ENCODE peak calls at places on chromosomes 4 and X, in four cellular contexts. S, C, M and O are unnamed samples.

GRCh38 chrX:9847071-9847470 is 60.8 kb downstream of the SHROOM2 start:
- DNase-seq in M (no peak), S (peak), C (no peak), O (no peak)

GRCh38 chr4:98639523-98639922 is 18.9 kb downstream of the TSPAN5 start:
- DNase-seq in C (no peak), S (no peak), M (no peak), O (no peak)

GRCh38 chr4:158758703-158759102 is 10.1 kb upstream of the FNIP2 start:
- DNase-seq in C (no peak), S (no peak), M (no peak), O (no peak)

GRCh38 chrX:150635952-150636351 is 57.2 kb upstream of the MTMR1 start:
- DNase-seq in S (peak), M (no peak), C (peak), O (no peak)

GRCh38 chr4:110309686-110310085 is 111.3 kb upstream of the ELOVL6 start:
- DNase-seq in S (no peak), C (no peak), M (no peak), O (no peak)

GRCh38 chr4:177308842-177309524 is 691 bp upstream of the NEIL3 start:
- DNase-seq in S (no peak), C (no peak), M (no peak), O (no peak)

GRCh38 chrX:119784747-119785446 is 6.5 kb downstream of the RPL39 start:
- DNase-seq in M (no peak), S (peak), C (peak), O (no peak)

GRCh38 chr4:6169239-6169638 is 31.1 kb downstream of the JAKMIP1 start:
- DNase-seq in M (no peak), C (no peak), S (no peak), O (no peak)

GRCh38 chr4:81259151-81259550 is 44.1 kb upstream of the PRKG2 start:
- DNase-seq in S (no peak), C (no peak), M (no peak), O (no peak)

GRCh38 chr4:81257021-81257420 is 42.0 kb upstream of the PRKG2 start:
- DNase-seq in S (peak), M (no peak), C (no peak), O (no peak)

GRCh38 chr4:81257841-81258240 is 42.8 kb upstream of the PRKG2 start:
- DNase-seq in C (no peak), S (no peak), M (no peak), O (no peak)

GRCh38 chr4:81256059-81256635 is 41.1 kb upstream of the PRKG2 start:
- DNase-seq in S (no peak), M (no peak), C (no peak), O (no peak)

DNA sequence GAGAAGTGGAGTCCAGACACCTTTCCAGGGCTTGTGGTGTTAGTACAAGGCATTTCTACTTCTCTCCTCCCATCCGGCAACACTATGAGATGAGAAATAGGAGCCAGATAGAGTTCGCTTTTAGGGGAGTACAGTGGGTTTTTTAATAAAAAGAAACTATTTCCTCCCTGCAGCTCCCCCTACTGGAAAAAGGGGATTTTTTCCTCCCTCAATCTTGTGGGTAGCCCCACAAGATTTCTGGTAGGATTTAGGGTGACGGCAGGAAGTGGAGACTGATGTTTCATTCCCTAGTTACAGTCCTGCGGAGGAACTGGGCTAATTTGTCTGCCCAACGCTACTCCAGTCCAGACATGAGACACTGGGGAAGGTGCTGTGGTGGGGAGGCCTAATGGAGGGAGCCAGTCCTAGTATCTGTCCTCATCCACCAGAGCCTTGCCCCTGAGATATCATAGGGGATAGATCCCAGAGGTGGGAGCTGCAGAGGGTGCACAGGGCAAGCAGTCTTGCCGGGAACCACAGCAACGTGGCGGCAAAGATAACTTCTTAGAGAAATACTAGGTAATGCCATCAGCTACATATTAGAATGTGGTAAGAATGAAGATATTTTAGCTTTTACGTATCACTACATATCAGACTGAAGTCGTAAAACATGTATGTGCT is 45.6 kb upstream of the PRKG2 start:
- DNase-seq in M (no peak), C (no peak), S (peak), O (no peak)
- TF ChIP-seq CTCF in M (no peak), C (peak), S (peak), O (peak)

GRCh38 chrX:44542567-44543325 is at the start of gene FUNDC1:
- DNase-seq in C (peak), S (peak), M (peak), O (peak)
- TF ChIP-seq CTCF in C (peak), S (peak), M (no peak), O (peak)

GRCh38 chrX:74536142-74537010 is 78.0 kb downstream of the RLIM start:
- DNase-seq in C (peak), S (peak), M (peak), O (peak)
- TF ChIP-seq CTCF in C (no peak), S (peak), M (peak), O (peak)

GRCh38 chr4:56051710-56052075 is 102.9 kb downstream of the CEP135 start:
- DNase-seq in M (no peak), S (no peak), C (no peak), O (no peak)

GRCh38 chr4:56051049-56051709 is 102.4 kb downstream of the CEP135 start:
- DNase-seq in M (no peak), C (no peak), S (no peak), O (no peak)

GRCh38 chr4:56050584-56050983 is 101.8 kb downstream of the CEP135 start:
- DNase-seq in S (no peak), C (no peak), M (no peak), O (no peak)

GRCh38 chr4:56055027-56055976 is 106.6 kb downstream of the CEP135 start:
- DNase-seq in M (no peak), S (no peak), C (no peak), O (no peak)

DNA sequence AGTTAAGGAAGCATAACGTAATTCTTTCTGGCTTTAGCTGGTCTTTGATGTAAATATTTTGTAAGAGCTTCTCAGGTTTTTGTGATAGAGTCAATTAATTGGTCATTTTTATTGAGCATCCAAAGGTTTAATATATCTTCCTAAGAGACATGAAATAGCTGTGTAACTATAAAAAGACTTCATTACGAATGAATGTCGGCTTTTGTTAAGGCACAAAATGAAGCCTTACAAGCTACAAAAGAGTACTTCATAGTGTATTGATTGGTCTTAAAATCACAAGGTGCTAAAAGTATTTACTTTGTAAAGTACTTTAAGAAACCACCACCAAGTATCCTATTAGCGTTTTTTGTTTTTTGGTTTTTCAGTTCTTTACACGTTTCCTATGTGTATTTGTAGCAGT is 104.2 kb downstream of the CEP135 start:
- DNase-seq in M (no peak), C (no peak), S (no peak), O (no peak)
- TF ChIP-seq CTCF in M (no peak), C (no peak), S (no peak), O (no peak)